ENCODE peak calls at places on chromosomes 4 and X, in seven cellular contexts. G is vagina; H is CD4-positive, alpha-beta T cell; Y is Peyer's patch; D is psoas muscle; S is uterus; Q is CD8-positive, alpha-beta T cell. I is an unnamed sample.

GRCh38 chr4:159209249-159209648 is 106.4 kb downstream of the RAPGEF2 start:
- DNase-seq in Y (no peak), D (no peak), Q (no peak), G (no peak), H (no peak), S (no peak), I (no peak)

GRCh38 chr4:80073362-80074008 is 456 bp upstream of the ANTXR2 start:
- DNase-seq in H (peak), G (no peak), D (no peak), Q (peak), S (no peak), Y (no peak), I (no peak)

GRCh38 chr4:37835031-37835430 is 8.5 kb downstream of the PGM2 start:
- DNase-seq in S (no peak), Y (no peak), Q (no peak), D (no peak), G (no peak), H (no peak), I (no peak)

GRCh38 chr4:2651998-2652397 is 104.1 kb downstream of the TNIP2 start:
- DNase-seq in G (no peak), Q (no peak), H (no peak), Y (no peak), D (no peak), S (no peak), I (no peak)

GRCh38 chrX:313546-313945 is 5.0 kb downstream of the GTPBP6 start:
- DNase-seq in G (no peak), S (no peak), D (peak), Y (no peak), Q (no peak), H (no peak), I (no peak)

GRCh38 chr4:183099537-183100297 is 660 bp downstream of the WWC2 start:
- DNase-seq in D (peak), H (peak), S (peak), G (peak), Y (peak), Q (no peak), I (no peak)

GRCh38 chr4:154807042-154807630 is 26.1 kb downstream of the RBM46 start:
- DNase-seq in S (no peak), Q (no peak), D (no peak), H (no peak), G (no peak), Y (no peak), I (no peak)

GRCh38 chr4:20622701-20623100 is 77.6 kb upstream of the PACRGL start:
- DNase-seq in H (no peak), S (no peak), D (no peak), Q (no peak), G (no peak), Y (no peak), I (no peak)

GRCh38 chr4:176841730-176842129 is 49.0 kb upstream of the VEGFC start:
- DNase-seq in Q (no peak), S (no peak), Y (no peak), D (no peak), G (no peak), H (no peak), I (no peak)

GRCh38 chr4:54099959-54100606 is at the start of gene GSX2:
- DNase-seq in H (no peak), G (no peak), Q (no peak), S (no peak), Y (no peak), D (peak), I (no peak)

GRCh38 chrX:13747836-13748235 is 13.3 kb downstream of the OFD1 start:
- DNase-seq in S (peak), D (no peak), G (no peak), Y (no peak), H (peak), Q (peak), I (no peak)

GRCh38 chrX:784829-785228 is 154.2 kb downstream of the SHOX start:
- DNase-seq in S (no peak), H (no peak), Y (no peak), D (no peak), Q (no peak), G (no peak), I (no peak)

GRCh38 chrX:69615323-69615722 is 590 bp upstream of the EDA start:
- DNase-seq in S (no peak), Q (no peak), D (no peak), G (no peak), H (no peak), Y (no peak), I (no peak)

GRCh38 chr4:58063761-58064160 is 953.6 kb upstream of the IGFBP7 start:
- DNase-seq in Y (no peak), H (no peak), G (no peak), S (no peak), D (no peak), Q (no peak), I (no peak)

GRCh38 chrX:3697701-3698279 is 15.7 kb downstream of the PRKX start:
- DNase-seq in S (no peak), Y (no peak), D (no peak), H (no peak), Q (no peak), G (no peak), I (peak)

DNA sequence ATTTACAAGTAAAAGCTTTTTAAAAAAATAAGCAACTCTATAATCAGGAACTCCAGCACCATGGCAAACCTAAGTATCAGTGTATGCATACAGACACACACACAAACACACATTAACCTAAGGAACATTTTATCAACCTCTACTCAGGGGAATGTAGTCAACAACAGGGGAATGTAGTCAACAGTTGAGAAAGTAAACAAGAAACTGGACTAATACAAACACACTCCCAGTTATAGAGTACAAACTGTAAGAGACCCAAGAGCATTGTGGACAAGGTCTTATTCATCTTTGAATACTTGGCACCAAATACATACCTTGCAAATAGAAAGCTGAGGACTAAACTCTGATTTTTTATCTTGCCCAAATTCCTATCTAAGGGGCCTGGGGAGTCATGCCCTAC is 36.2 kb downstream of the PAPSS1 start:
- DNase-seq in S (no peak), G (no peak), H (no peak), D (no peak), Q (no peak), Y (no peak), I (no peak)
- H3K27ac ChIP-seq in S (no peak), G (no peak), H (no peak), D (no peak), Q (no peak), Y (no peak), I (no peak)

DNA sequence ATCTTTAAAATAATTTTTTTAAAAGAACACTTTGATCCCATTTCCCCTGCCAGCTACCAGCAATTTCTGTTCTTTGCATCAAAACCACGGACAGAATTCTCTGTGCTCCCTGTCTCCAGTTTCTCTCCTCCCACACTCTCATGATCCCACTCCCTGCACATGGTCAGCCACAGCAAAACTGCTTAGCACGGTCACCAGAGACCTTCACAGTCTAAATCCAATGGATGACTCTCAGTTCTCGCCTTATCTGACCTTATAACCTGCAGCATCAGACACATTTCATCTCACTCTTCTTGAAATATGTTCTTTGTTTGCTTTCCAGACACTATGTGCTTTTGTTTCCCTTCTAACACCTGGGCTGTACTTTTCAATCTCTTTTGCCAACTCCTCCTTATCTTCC is 131.5 kb downstream of the NR3C2 start:
- DNase-seq in H (no peak), Q (no peak), Y (no peak), S (no peak), D (no peak), G (no peak), I (no peak)
- H3K27ac ChIP-seq in H (no peak), Q (no peak), Y (no peak), S (no peak), D (peak), G (no peak), I (no peak)

GRCh38 chrX:154596290-154596929 is 11.5 kb downstream of the CTAG1A start:
- DNase-seq in H (no peak), Q (no peak), Y (no peak), G (no peak), D (no peak), S (no peak), I (no peak)
- H3K27ac ChIP-seq in H (no peak), Q (no peak), Y (no peak), G (no peak), D (no peak), S (no peak), I (no peak)

GRCh38 chr4:7959066-7959465 is 19.4 kb upstream of the AFAP1 start:
- DNase-seq in G (no peak), H (no peak), D (no peak), Q (no peak), S (no peak), Y (no peak), I (no peak)
- H3K27ac ChIP-seq in G (peak), H (no peak), D (no peak), Q (no peak), S (peak), Y (peak), I (no peak)